ENCODE peak calls at places on chromosomes 11 and 22, in five cellular contexts. One of them, this sample, is unnamed.
A peak's percentile ranks its signal among the peaks of the same experiment; 100 is the strongest.

GRCh38 chr11:61270354-61271070 is 24.6 kb downstream of the VWCE start:
- DNase-seq in osteoblast: peak; percentile 94
- DNase-seq in pancreas: no peak
- DNase-seq in MM.1S: no peak
- DNase-seq in heart right ventricle: no peak
- DNase-seq in this sample: no peak

GRCh38 chr22:37281195-37281594 is 1.1 kb upstream of the CYTH4 start:
- DNase-seq in osteoblast: peak; percentile 62
- DNase-seq in pancreas: no peak
- DNase-seq in MM.1S: no peak
- DNase-seq in heart right ventricle: no peak
- DNase-seq in this sample: no peak

GRCh38 chr11:77993902-77994301 is 566 bp downstream of the INTS4 start:
- DNase-seq in osteoblast: peak; percentile 38
- DNase-seq in pancreas: no peak
- DNase-seq in MM.1S: no peak
- DNase-seq in heart right ventricle: no peak
- DNase-seq in this sample: no peak

GRCh38 chr11:20027546-20028014 is 132.7 kb downstream of the DBX1 start:
- DNase-seq in osteoblast: no peak
- DNase-seq in pancreas: no peak
- DNase-seq in MM.1S: no peak
- DNase-seq in heart right ventricle: no peak
- DNase-seq in this sample: no peak

GRCh38 chr22:27149886-27150529 is 492.6 kb downstream of the MIAT start:
- DNase-seq in osteoblast: no peak
- DNase-seq in pancreas: no peak
- DNase-seq in MM.1S: no peak
- DNase-seq in heart right ventricle: no peak
- DNase-seq in this sample: no peak

GRCh38 chr11:93001812-93002211 is 32.4 kb downstream of the MTNR1B start:
- DNase-seq in osteoblast: no peak
- DNase-seq in pancreas: no peak
- DNase-seq in MM.1S: no peak
- DNase-seq in heart right ventricle: no peak
- DNase-seq in this sample: no peak

GRCh38 chr22:23199159-23199558 is 18.9 kb downstream of the BCR start:
- DNase-seq in osteoblast: peak; percentile 39
- DNase-seq in pancreas: no peak
- DNase-seq in MM.1S: no peak
- DNase-seq in heart right ventricle: no peak
- DNase-seq in this sample: no peak

GRCh38 chr11:1042626-1043562 is 6.4 kb upstream of the MUC6 start:
- DNase-seq in osteoblast: peak; percentile 90
- DNase-seq in pancreas: peak; percentile 56
- DNase-seq in MM.1S: no peak
- DNase-seq in heart right ventricle: peak; percentile 5
- DNase-seq in this sample: no peak

GRCh38 chr11:130422251-130422995 is 6.0 kb downstream of the ADAMTS8 start:
- DNase-seq in osteoblast: no peak
- DNase-seq in pancreas: no peak
- DNase-seq in MM.1S: no peak
- DNase-seq in heart right ventricle: no peak
- DNase-seq in this sample: no peak

GRCh38 chr11:15776387-15776786 is 580.0 kb downstream of the SOX6 start:
- DNase-seq in osteoblast: no peak
- DNase-seq in pancreas: no peak
- DNase-seq in MM.1S: no peak
- DNase-seq in heart right ventricle: no peak
- DNase-seq in this sample: no peak

GRCh38 chr11:77174559-77174958 is 46.5 kb downstream of the MYO7A start:
- DNase-seq in osteoblast: no peak
- DNase-seq in pancreas: no peak
- DNase-seq in MM.1S: no peak
- DNase-seq in heart right ventricle: peak; percentile 7
- DNase-seq in this sample: no peak

DNA sequence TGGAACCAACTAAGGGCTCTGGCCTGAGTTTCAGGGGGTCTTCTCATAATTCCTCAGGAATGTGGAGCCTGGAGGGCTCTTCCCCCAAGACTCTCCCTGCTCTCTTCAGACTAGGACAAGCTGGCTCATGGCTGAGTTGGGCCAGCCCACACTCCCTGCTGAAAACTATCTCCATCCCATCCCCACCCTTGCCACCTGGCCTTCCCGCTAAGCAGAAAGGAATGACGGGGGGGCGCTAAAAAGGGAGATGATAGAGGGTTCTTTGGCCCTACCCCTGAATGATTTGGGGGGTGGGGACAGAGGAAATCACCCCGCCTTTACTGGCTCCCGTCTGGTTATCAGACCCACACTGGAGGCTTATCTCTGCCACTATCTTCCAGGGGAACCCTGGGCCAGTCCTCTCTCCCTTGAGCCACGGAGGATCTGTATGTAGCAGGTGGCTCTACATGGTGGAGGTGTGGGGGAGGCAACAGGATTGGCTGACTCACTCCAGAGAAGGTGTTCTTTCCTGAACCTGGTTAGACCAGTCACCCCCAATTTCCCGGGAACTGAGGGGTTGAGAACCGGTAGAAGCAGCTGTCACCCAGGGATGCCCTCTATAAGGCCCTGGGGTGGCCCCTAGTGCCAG is 5.7 kb downstream of the SMTN start:
- DNase-seq in osteoblast: peak; percentile 82
- DNase-seq in pancreas: no peak
- DNase-seq in MM.1S: no peak
- DNase-seq in heart right ventricle: no peak
- DNase-seq in this sample: no peak
- H3K27ac ChIP-seq in osteoblast: no peak overlapping the region
- H3K27ac ChIP-seq in pancreas: no peak overlapping the region
- H3K27ac ChIP-seq in MM.1S: no peak overlapping the region
- H3K27ac ChIP-seq in heart right ventricle: peak overlapping the region; percentile 96
- H3K27ac ChIP-seq in this sample: peak overlapping the region; percentile 98

DNA sequence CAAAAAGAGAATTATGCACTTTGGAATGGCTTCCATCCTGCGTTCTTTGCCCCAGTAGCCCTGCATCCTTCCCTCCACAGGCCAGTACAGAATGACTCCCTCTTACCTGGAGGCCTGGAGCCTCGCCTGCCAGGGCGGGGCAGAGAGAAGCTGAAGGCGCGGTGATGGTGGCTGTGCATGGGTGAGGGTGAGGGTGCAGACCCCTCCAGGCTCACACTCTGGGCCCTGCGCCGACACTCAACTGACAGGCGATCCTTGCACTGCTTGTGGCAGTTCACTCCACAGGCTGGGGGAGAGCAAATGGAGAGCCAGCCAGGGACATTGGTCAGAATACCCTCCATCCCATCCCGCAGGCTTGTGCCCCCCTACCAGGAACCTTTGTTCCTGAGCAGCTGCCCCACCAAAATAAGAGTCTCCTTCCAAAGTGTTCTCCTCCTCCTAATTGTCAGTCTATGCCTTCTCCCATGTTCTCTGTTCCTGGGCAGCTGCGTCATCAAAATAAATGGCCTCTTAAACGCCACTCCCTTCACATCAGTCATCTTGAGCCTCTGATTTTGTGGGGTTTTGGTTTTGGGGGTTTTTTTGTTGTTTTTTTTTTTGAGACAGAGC is 5.9 kb upstream of the NRXN2 start:
- DNase-seq in osteoblast: peak; percentile 35
- DNase-seq in pancreas: no peak
- DNase-seq in MM.1S: no peak
- DNase-seq in heart right ventricle: no peak
- DNase-seq in this sample: no peak
- H3K4me1 ChIP-seq in osteoblast: no peaks in the 10 kb centered on the region
- H3K4me1 ChIP-seq in pancreas: no peaks in the 10 kb centered on the region
- H3K4me1 ChIP-seq in MM.1S: no peaks in the 10 kb centered on the region
- H3K4me1 ChIP-seq in heart right ventricle: no peaks in the 10 kb centered on the region
- H3K4me1 ChIP-seq in this sample: peaks cover under 1% of the 10 kb centered on the region

DNA sequence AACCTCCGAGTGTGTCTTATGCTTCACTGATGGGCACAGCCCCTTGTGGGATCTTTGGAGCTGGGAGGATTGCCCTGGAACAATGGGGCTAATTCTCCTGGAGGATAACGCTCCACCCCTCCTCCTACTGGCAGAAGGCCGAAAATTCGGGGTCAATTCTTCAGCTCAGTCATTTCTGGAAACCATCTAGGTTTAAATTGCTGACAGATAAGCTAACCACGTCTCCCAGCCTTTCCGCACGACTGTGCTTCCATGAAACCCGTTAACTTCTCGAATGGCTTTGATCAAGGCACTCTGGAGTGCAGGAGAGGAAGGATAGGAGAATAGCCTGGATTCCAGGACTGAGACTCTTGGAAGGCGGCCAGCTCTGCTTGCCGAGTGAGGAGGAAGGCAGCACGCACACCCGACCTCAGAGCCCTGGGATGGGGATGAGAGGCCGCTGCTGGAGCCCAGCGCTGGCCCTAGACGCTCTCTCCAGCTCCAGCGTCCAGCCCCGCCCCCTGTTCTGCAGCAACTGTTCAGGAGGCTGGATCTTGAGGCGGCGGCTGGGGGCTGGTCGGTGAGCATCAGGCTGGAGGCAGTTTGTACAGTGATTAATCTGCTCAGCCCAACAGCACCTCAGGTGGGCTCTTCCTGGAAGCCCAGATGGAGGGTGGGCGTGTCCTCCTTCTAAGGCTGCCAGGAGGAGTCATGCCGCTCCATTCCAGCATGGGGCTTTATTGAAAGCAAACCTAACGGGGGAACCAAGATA is 176.7 kb upstream of the NCAM1 start:
- DNase-seq in osteoblast: no peak
- DNase-seq in pancreas: peak; percentile 70
- DNase-seq in MM.1S: no peak
- DNase-seq in heart right ventricle: peak; percentile 67
- DNase-seq in this sample: no peak
- TF ChIP-seq CTCF in osteoblast: no peak
- TF ChIP-seq CTCF in pancreas: no peak
- TF ChIP-seq CTCF in MM.1S: no peak
- TF ChIP-seq CTCF in heart right ventricle: no peak
- TF ChIP-seq CTCF in this sample: no peak

GRCh38 chr11:128839081-128839480 is 28.0 kb downstream of the KCNJ1 start:
- DNase-seq in osteoblast: no peak
- DNase-seq in pancreas: no peak
- DNase-seq in MM.1S: no peak
- DNase-seq in heart right ventricle: no peak
- DNase-seq in this sample: no peak

GRCh38 chr11:128840137-128840536 is 27.0 kb downstream of the KCNJ1 start:
- DNase-seq in osteoblast: no peak
- DNase-seq in pancreas: no peak
- DNase-seq in MM.1S: no peak
- DNase-seq in heart right ventricle: no peak
- DNase-seq in this sample: no peak

GRCh38 chr11:128837627-128838026 is 29.5 kb downstream of the KCNJ1 start:
- DNase-seq in osteoblast: no peak
- DNase-seq in pancreas: no peak
- DNase-seq in MM.1S: no peak
- DNase-seq in heart right ventricle: no peak
- DNase-seq in this sample: no peak

GRCh38 chr11:128831781-128832497 is 35.2 kb downstream of the KCNJ1 start:
- DNase-seq in osteoblast: no peak
- DNase-seq in pancreas: no peak
- DNase-seq in MM.1S: peak; percentile 50
- DNase-seq in heart right ventricle: no peak
- DNase-seq in this sample: no peak

DNA sequence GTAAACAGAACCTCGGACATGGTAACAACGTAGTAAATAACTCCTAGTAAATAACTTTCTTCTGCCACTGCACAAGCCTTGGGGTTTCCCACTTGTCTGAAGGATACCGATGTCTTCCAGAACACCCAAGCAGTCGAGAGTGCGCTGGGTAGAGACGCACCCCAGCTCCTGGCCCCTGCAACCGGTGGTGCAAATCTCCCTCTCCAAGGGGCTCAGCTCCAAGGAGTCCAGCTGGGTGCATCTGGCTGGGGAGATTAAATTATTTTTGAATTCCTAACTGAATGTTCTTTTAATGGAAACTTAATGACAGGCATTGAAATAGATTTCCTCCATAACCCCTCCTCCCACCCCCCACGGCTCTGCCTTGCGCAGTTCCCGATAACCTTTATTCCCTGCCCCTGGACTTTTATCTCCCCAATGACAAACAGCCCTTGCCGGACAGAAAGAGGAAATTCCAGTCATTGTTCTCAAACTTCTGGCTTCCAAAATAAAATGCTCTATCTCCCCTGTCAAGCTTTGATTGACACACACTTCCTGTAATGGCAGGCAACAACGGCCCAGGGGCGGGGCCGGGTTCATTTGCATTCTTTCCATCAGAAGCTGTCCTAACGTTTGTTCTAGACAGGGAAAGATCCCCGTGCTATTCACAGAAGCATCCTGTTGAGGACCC is 31.2 kb downstream of the KCNJ1 start:
- DNase-seq in osteoblast: no peak
- DNase-seq in pancreas: no peak
- DNase-seq in MM.1S: no peak
- DNase-seq in heart right ventricle: peak; percentile 65
- DNase-seq in this sample: no peak
- H3K27ac ChIP-seq in osteoblast: no peak overlapping the region
- H3K27ac ChIP-seq in pancreas: peak overlapping the region; percentile 53
- H3K27ac ChIP-seq in MM.1S: no peak overlapping the region
- H3K27ac ChIP-seq in heart right ventricle: peak overlapping the region; percentile 75
- H3K27ac ChIP-seq in this sample: no peak overlapping the region

DNA sequence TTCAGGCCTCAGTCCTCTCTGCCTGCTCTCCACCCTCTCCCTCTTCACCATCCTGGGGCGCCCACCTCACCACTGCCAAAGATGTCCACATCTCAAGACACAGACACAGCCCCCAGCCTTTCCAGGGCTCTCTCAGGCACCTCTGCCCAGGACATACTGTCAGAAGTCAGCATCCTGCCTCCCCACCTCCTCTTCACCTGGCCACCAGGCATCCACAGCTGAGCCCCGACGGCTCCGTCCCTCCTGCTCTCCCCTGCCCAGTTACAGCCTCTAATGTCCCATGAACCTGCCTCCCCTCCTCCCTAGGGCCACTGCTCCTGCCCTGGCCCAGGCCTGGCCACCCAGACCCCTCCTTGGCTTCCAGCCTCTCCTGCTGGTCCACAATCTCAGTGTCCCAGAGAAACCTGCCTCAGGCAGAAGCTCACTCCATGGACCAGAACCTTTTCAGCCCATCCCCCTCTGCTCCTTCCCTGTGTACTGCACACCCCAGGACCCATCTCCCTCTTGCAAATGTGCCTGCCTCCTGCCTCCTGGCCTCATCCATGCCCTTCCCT is 3.2 kb downstream of the LTBP3 start:
- DNase-seq in osteoblast: no peak
- DNase-seq in pancreas: no peak
- DNase-seq in MM.1S: no peak
- DNase-seq in heart right ventricle: no peak
- DNase-seq in this sample: no peak
- H3K4me1 ChIP-seq in osteoblast: peaks cover 33% of the 10 kb centered on the region
- H3K4me1 ChIP-seq in pancreas: peaks cover 31% of the 10 kb centered on the region
- H3K4me1 ChIP-seq in MM.1S: peaks cover 27% of the 10 kb centered on the region
- H3K4me1 ChIP-seq in heart right ventricle: peaks cover 60% of the 10 kb centered on the region
- H3K4me1 ChIP-seq in this sample: peaks cover 47% of the 10 kb centered on the region